ENCODE peak calls at places on chromosomes 6 and 20, in four cellular contexts. E, X, Y and Q are unnamed samples.

GRCh38 chr6:98927534-98927933 is 20.2 kb downstream of the FBXL4 start:
- DNase-seq in X (no peak), E (peak; percentile 67), Y (no peak), Q (no peak)

GRCh38 chr6:10424005-10424404 is 9.1 kb upstream of the TFAP2A start:
- DNase-seq in E (peak; percentile 30), X (no peak), Y (no peak), Q (no peak)

GRCh38 chr6:130366011-130366963 is at the start of gene TMEM200A:
- DNase-seq in E (peak; percentile 48), Y (peak; percentile 47), X (peak; percentile 58), Q (no peak)

GRCh38 chr6:160462551-160463109 is 114.5 kb downstream of the SLC22A3 start:
- DNase-seq in Y (no peak), E (no peak), X (peak; percentile 82), Q (peak; percentile 82)

GRCh38 chr6:33610779-33611421 is 10.2 kb upstream of the ITPR3 start:
- DNase-seq in Y (no peak), E (peak; percentile 86), X (peak; percentile 66), Q (peak; percentile 36)

GRCh38 chr6:153172815-153173214 is 41.7 kb upstream of the RGS17 start:
- DNase-seq in X (no peak), E (peak; percentile 25), Y (no peak), Q (no peak)

GRCh38 chr20:16327606-16328005 is 245.6 kb downstream of the KIF16B start:
- DNase-seq in E (no peak), X (no peak), Y (no peak), Q (no peak)

GRCh38 chr20:16607364-16608264 is 34.4 kb upstream of the KIF16B start:
- DNase-seq in X (no peak), Y (no peak), E (no peak), Q (no peak)

GRCh38 chr20:34274694-34275093 is 28.5 kb downstream of the AHCY start:
- DNase-seq in X (no peak), E (no peak), Y (no peak), Q (no peak)

GRCh38 chr6:143536461-143536865 is 24.9 kb upstream of the FUCA2 start:
- DNase-seq in X (peak; percentile 45), E (no peak), Y (peak; percentile 71), Q (no peak)

GRCh38 chr6:26568601-26569432 is 27.9 kb upstream of the ABT1 start:
- DNase-seq in E (peak; percentile 75), X (peak; percentile 85), Y (peak; percentile 86), Q (peak; percentile 86)

GRCh38 chr20:25547063-25547462 is 38.3 kb downstream of the NINL start:
- DNase-seq in E (no peak), Y (no peak), X (no peak), Q (no peak)

GRCh38 chr20:38141154-38141888 is 23.7 kb downstream of the TGM2 start:
- DNase-seq in X (no peak), E (no peak), Y (peak; percentile 39), Q (no peak)

GRCh38 chr20:39070484-39071231 is 108.5 kb downstream of the DHX35 start:
- DNase-seq in Y (no peak), X (peak; percentile 72), E (no peak), Q (peak; percentile 70)

GRCh38 chr6:105775095-105775494 is 311.0 kb upstream of the PRDM1 start:
- DNase-seq in E (no peak), Y (no peak), X (no peak), Q (no peak)

GRCh38 chr20:23095504-23095903 is 9.4 kb upstream of the CD93 start:
- DNase-seq in X (no peak), E (no peak), Y (peak; percentile 63), Q (no peak)

GRCh38 chr6:134347916-134348805 is 30.2 kb upstream of the SGK1 start:
- DNase-seq in X (peak; percentile 56), E (no peak), Y (no peak), Q (peak; percentile 87)

GRCh38 chr6:156767603-156768467 is 9.3 kb upstream of the ARID1B start:
- DNase-seq in E (no peak), Y (no peak), X (no peak), Q (no peak)

GRCh38 chr6:167781066-167781767 is 45.5 kb upstream of the AFDN start:
- DNase-seq in E (no peak), X (no peak), Y (no peak), Q (no peak)

GRCh38 chr6:16583151-16583762 is 178.0 kb downstream of the ATXN1 start:
- DNase-seq in X (no peak), E (no peak), Y (no peak), Q (no peak)

GRCh38 chr20:39990692-39991091 is 698.3 kb downstream of the MAFB start:
- DNase-seq in Y (no peak), E (no peak), X (no peak), Q (no peak)

GRCh38 chr20:25040438-25040831 is 17.5 kb downstream of the ACSS1 start:
- DNase-seq in X (peak; percentile 16), Y (peak; percentile 69), E (no peak), Q (no peak)

GRCh38 chr6:167806061-167806700 is 20.5 kb upstream of the AFDN start:
- DNase-seq in Y (no peak), E (no peak), X (no peak), Q (no peak)

GRCh38 chr20:24403410-24403809 is 66.0 kb upstream of the SYNDIG1 start:
- DNase-seq in E (no peak), X (peak; percentile 84), Y (no peak), Q (peak; percentile 74)

GRCh38 chr6:139753198-139753861 is 378.9 kb upstream of the CITED2 start:
- DNase-seq in X (no peak), E (no peak), Y (no peak), Q (no peak)

GRCh38 chr6:90676516-90676915 is 89.6 kb upstream of the MAP3K7 start:
- DNase-seq in X (no peak), Y (no peak), E (no peak), Q (no peak)

GRCh38 chr6:16149305-16149704 is 20.4 kb downstream of the MYLIP start:
- DNase-seq in X (no peak), E (no peak), Y (no peak), Q (no peak)

GRCh38 chr6:10951675-10952282 is 64.9 kb downstream of the SYCP2L start:
- DNase-seq in X (peak; percentile 23), E (peak; percentile 39), Y (no peak), Q (peak; percentile 38)

GRCh38 chr6:100512203-100512862 is 47.6 kb upstream of the SIM1 start:
- DNase-seq in Y (no peak), X (peak; percentile 20), E (no peak), Q (no peak)

GRCh38 chr6:52645976-52646375 is 24.9 kb upstream of the TMEM14A start:
- DNase-seq in Y (no peak), E (no peak), X (no peak), Q (no peak)

GRCh38 chr6:156617376-156617775 is 159.8 kb upstream of the ARID1B start:
- DNase-seq in Y (no peak), X (no peak), E (no peak), Q (peak; percentile 61)

GRCh38 chr6:4344317-4344899 is 209.0 kb upstream of the ECI2 start:
- DNase-seq in E (no peak), X (no peak), Y (no peak), Q (no peak)

DNA sequence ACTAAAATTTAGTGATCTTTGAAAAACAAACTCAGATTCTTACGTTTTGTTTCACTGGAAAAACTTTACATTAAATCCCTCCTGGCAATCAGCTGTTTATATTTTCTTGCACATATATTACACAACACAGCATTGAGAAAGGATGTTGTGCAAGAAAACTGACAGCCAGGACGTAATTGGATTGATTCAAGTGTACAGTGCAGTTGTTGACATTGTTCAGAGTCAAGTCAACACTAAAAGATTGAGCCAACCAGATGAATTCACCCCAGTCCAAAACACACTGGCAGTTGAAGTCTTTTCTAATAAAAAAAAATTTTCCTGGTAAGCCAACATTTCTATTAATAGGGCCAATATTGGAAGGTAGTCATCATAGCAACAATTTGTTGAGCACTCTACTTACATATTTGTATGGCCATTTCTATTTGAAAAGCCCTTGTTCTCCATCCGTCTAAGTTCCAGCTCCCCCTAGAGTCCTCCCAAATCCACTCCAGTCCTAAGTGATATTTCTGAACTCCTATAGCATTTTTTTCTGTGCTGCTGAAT is 20.9 kb upstream of the VNN1 start:
- DNase-seq in E (no peak), Y (no peak), X (peak; percentile 26), Q (peak; percentile 43)
- TF ChIP-seq CTCF in E (no peak), Y (peak; percentile 18), X (no peak), Q (peak; percentile 53)

GRCh38 chr20:10667560-10668167 is 6.1 kb downstream of the JAG1 start:
- DNase-seq in E (no peak), X (peak; percentile 76), Y (no peak), Q (peak; percentile 47)

GRCh38 chr20:10670521-10671220 is 3.1 kb downstream of the JAG1 start:
- DNase-seq in E (no peak), Y (no peak), X (no peak), Q (no peak)

GRCh38 chr20:10667077-10667401 is 6.8 kb downstream of the JAG1 start:
- DNase-seq in Y (peak; percentile 67), X (peak; percentile 73), E (no peak), Q (peak; percentile 11)

GRCh38 chr20:10669843-10670446 is 3.9 kb downstream of the JAG1 start:
- DNase-seq in X (no peak), Y (no peak), E (no peak), Q (no peak)

GRCh38 chr20:10668677-10669368 is 5.0 kb downstream of the JAG1 start:
- DNase-seq in Y (no peak), E (no peak), X (no peak), Q (no peak)
- H3K4me1 ChIP-seq in Y (peaks cover 57% of the 10 kb centered on the region), E (peaks cover 49% of the 10 kb centered on the region), X (peaks cover 63% of the 10 kb centered on the region), Q (peaks cover 49% of the 10 kb centered on the region)

GRCh38 chr20:35739294-35740163 is 2.5 kb downstream of the RBM39 start:
- DNase-seq in E (peak; percentile 6), X (peak; percentile 56), Y (no peak), Q (no peak)
- TF ChIP-seq CTCF in E (peak; percentile 51), X (peak; percentile 40), Y (no peak), Q (peak; percentile 54)

DNA sequence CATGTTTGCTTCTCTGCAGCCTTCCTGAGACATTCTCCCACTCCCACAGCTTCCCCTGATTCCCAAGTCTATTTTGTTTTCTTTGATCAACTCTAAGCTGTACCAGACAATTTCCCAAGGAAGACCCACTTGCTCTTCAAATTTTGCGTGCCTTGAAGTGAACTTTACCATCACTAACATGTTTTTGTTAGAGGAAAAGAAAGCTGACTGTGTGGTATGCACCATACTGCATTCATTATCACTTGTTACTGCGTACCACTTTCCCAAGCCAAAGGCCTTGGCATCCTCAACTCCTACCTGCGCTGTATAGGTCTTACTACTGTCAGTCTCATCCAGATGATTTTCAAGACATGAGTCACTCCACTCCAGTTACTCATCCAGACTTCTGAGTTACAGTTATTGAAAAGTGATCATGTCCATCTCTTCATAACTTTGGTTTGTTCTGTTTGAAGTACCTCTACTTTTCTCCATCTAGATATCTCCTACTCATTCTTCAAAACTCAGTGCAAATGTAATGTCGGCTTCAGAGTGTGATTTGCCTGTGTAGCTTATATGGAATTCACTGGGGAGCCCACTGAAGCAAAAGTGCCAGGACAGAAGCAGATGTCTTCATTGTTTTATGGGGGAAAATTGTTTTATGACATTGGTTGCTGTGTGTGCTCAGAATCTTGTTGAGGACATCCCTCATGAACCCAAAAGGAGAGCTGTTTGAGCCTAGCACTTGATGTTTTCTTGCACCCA is 5.2 kb downstream of the RPS12 start:
- DNase-seq in X (peak; percentile 46), E (no peak), Y (no peak), Q (no peak)
- H3K4me1 ChIP-seq in X (peaks cover 17% of the 10 kb centered on the region), E (peaks cover 4% of the 10 kb centered on the region), Y (peaks cover 32% of the 10 kb centered on the region), Q (peaks cover 7% of the 10 kb centered on the region)

DNA sequence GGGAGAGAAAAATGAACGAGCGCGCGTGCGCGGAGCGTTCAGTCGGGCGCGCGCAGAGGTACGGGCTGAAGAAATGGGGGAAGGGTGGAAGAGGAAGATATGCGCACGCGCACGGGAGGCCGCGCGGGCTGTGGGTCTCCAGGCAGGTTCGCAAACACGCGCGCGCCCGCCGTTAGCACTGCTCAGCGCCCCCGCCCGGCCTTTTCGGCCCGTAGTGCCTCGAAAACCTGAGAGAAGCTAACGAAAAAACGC is 393 bp downstream of the BCLAF1 start:
- DNase-seq in X (peak; percentile 83), Y (peak; percentile 95), E (peak; percentile 89), Q (peak; percentile 68)
- TF ChIP-seq CTCF in X (no peak), Y (peak; percentile 44), E (no peak), Q (no peak)

GRCh38 chr6:166257911-166258318 is 50.3 kb downstream of the PRR18 start:
- DNase-seq in Y (no peak), E (no peak), X (peak; percentile 12), Q (no peak)
- H3K4me1 ChIP-seq in Y (peaks cover 28% of the 10 kb centered on the region), E (no peaks in the 10 kb centered on the region), X (no peaks in the 10 kb centered on the region), Q (no peaks in the 10 kb centered on the region)